ENCODE peak calls at places on chromosomes 2 and 18, in five cellular contexts. I is K562, M is stomach, R is tibial artery, X is NB4. H is an unnamed sample.

GRCh38 chr2:105802587-105802986 is 57.9 kb downstream of the NCK2 start:
- DNase-seq in I (no peak), M (no peak), R (no peak), X (peak), H (peak)

GRCh38 chr2:201500534-201500933 is 49.0 kb downstream of the STRADB start:
- DNase-seq in I (no peak), M (no peak), R (no peak), X (peak), H (no peak)

GRCh38 chr2:236894791-236895190 is 190.9 kb upstream of the COPS8 start:
- DNase-seq in I (no peak), M (no peak), R (no peak), X (no peak), H (no peak)

GRCh38 chr2:120393456-120393855 is 47.5 kb downstream of the INHBB start:
- DNase-seq in I (no peak), M (peak), R (no peak), X (no peak), H (no peak)

GRCh38 chr2:84924173-84925106 is 19.0 kb downstream of the TMSB10 start:
- DNase-seq in I (peak), M (peak), R (no peak), X (peak), H (peak)

GRCh38 chr18:8052237-8052701 is 485.2 kb downstream of the PTPRM start:
- DNase-seq in I (no peak), M (no peak), R (no peak), X (peak), H (peak)

GRCh38 chr2:36770542-36771287 is 74.2 kb downstream of the VIT start:
- DNase-seq in I (peak), M (no peak), R (no peak), X (peak), H (peak)

GRCh38 chr2:240433973-240434727 is 1.3 kb upstream of the GPC1 start:
- DNase-seq in I (peak), M (no peak), R (peak), X (peak), H (no peak)

GRCh38 chr2:49067971-49068370 is 86.3 kb downstream of the FSHR start:
- DNase-seq in I (no peak), M (no peak), R (no peak), X (no peak), H (no peak)

GRCh38 chr2:240144649-240145261 is 4.3 kb upstream of the OTOS start:
- DNase-seq in I (no peak), M (no peak), R (no peak), X (no peak), H (no peak)

GRCh38 chr18:34990571-34990970 is 50.6 kb upstream of the MAPRE2 start:
- DNase-seq in I (no peak), M (no peak), R (peak), X (no peak), H (no peak)

GRCh38 chr18:25467226-25468065 is 115.5 kb upstream of the ZNF521 start:
- DNase-seq in I (no peak), M (no peak), R (peak), X (peak), H (no peak)

GRCh38 chr2:16321872-16322271 is 343.8 kb downstream of the CYRIA start:
- DNase-seq in I (no peak), M (no peak), R (no peak), X (peak), H (no peak)

GRCh38 chr2:124369181-124369580 is 344.1 kb downstream of the CNTNAP5 start:
- DNase-seq in I (no peak), M (no peak), R (no peak), X (no peak), H (no peak)

GRCh38 chr18:31056296-31056695 is 13.8 kb upstream of the DSC3 start:
- DNase-seq in I (no peak), M (no peak), R (no peak), X (no peak), H (no peak)

GRCh38 chr18:35267161-35267651 is 22.8 kb downstream of the ZSCAN30 start:
- DNase-seq in I (no peak), M (peak), R (peak), X (no peak), H (no peak)

GRCh38 chr2:80145499-80145898 is 159.1 kb downstream of the LRRTM1 start:
- DNase-seq in I (no peak), M (no peak), R (no peak), X (no peak), H (no peak)

GRCh38 chr2:207905546-207905945 is 119.8 kb downstream of the PLEKHM3 start:
- DNase-seq in I (no peak), M (no peak), R (no peak), X (no peak), H (no peak)

GRCh38 chr2:205474746-205475145 is 207.6 kb upstream of the NRP2 start:
- DNase-seq in I (no peak), M (no peak), R (no peak), X (no peak), H (no peak)

GRCh38 chr2:126634273-126634861 is 21.6 kb upstream of the GYPC start:
- DNase-seq in I (peak), M (no peak), R (no peak), X (peak), H (peak)

GRCh38 chr2:161369311-161369710 is 46.8 kb upstream of the TBR1 start:
- DNase-seq in I (no peak), M (no peak), R (no peak), X (no peak), H (no peak)

GRCh38 chr2:80531319-80531718 is 226.8 kb upstream of the LRRTM1 start:
- DNase-seq in I (no peak), M (no peak), R (no peak), X (no peak), H (peak)

GRCh38 chr2:33383838-33384237 is 92.6 kb upstream of the RASGRP3 start:
- DNase-seq in I (no peak), M (no peak), R (no peak), X (no peak), H (no peak)

GRCh38 chr2:233480490-233481202 is 85.9 kb downstream of the USP40 start:
- DNase-seq in I (no peak), M (peak), R (no peak), X (no peak), H (no peak)
- H3K4me3 ChIP-seq in I (no peak), M (no peak), R (no peak), X (no peak), H (no peak)

GRCh38 chr2:110153416-110153815 is 37.8 kb upstream of the MALL start:
- DNase-seq in I (no peak), M (no peak), R (no peak), X (no peak), H (no peak)

GRCh38 chr2:110146183-110146944 is 30.7 kb upstream of the MALL start:
- DNase-seq in I (no peak), M (no peak), R (no peak), X (no peak), H (no peak)

GRCh38 chr2:110146945-110147332 is 31.3 kb upstream of the MALL start:
- DNase-seq in I (no peak), M (no peak), R (no peak), X (no peak), H (no peak)

GRCh38 chr2:110152943-110153342 is 37.3 kb upstream of the MALL start:
- DNase-seq in I (no peak), M (no peak), R (no peak), X (no peak), H (no peak)

DNA sequence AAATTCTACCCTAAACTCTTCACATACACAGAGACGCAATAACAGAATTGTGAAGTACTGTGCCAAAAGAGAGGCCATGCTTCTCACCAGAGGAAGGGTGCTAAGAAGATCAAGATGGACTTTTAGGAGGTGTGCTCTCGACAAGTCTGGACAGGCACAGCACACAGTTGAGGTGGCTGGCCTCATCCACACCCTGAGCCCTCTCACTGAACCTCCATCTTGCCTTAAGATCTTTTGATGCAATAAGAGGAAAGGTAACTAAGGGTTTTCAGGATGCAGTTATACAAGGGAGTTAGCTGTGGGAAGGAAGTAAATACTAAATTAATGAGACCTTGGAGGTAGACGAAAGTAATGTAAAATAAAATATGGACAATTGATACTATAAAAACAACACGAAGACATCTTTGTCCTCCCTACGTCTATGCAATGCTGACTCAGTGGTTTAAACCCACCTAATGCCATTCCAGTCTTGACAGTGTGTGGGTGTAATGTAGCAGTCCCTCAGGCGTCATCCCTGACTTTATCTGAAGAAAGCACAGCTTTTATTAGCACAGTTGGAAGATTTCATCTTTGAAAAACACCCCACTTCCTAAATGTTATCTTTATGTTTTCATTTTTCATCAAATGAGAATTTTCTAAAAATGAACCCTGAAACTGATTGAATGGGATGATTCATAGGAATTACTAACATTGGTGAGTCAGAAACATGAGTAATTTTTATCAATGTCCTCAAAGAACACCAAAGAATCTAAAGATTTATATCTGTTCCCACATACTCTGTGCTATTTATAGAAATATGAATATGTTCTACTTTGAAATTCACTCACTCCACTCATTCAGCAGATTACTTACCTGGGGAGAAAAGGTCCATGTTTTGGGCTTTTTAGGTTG is 34.0 kb upstream of the MALL start:
- DNase-seq in I (no peak), M (no peak), R (no peak), X (no peak), H (no peak)
- H3K4me3 ChIP-seq in I (no peak), M (no peak), R (no peak), X (no peak), H (no peak)

GRCh38 chr18:78510636-78511035 is 469.0 kb upstream of the SALL3 start:
- DNase-seq in I (no peak), M (no peak), R (no peak), X (no peak), H (no peak)

GRCh38 chr18:78501251-78501650 is 478.4 kb upstream of the SALL3 start:
- DNase-seq in I (no peak), M (no peak), R (no peak), X (no peak), H (no peak)

GRCh38 chr18:78503129-78503528 is 476.5 kb upstream of the SALL3 start:
- DNase-seq in I (no peak), M (no peak), R (no peak), X (no peak), H (no peak)

GRCh38 chr18:78507217-78507616 is 472.4 kb upstream of the SALL3 start:
- DNase-seq in I (no peak), M (no peak), R (no peak), X (no peak), H (no peak)

GRCh38 chr18:78506031-78506461 is 473.6 kb upstream of the SALL3 start:
- DNase-seq in I (no peak), M (no peak), R (no peak), X (no peak), H (no peak)
- H3K4me3 ChIP-seq in I (no peak), M (no peak), R (no peak), X (no peak), H (no peak)

DNA sequence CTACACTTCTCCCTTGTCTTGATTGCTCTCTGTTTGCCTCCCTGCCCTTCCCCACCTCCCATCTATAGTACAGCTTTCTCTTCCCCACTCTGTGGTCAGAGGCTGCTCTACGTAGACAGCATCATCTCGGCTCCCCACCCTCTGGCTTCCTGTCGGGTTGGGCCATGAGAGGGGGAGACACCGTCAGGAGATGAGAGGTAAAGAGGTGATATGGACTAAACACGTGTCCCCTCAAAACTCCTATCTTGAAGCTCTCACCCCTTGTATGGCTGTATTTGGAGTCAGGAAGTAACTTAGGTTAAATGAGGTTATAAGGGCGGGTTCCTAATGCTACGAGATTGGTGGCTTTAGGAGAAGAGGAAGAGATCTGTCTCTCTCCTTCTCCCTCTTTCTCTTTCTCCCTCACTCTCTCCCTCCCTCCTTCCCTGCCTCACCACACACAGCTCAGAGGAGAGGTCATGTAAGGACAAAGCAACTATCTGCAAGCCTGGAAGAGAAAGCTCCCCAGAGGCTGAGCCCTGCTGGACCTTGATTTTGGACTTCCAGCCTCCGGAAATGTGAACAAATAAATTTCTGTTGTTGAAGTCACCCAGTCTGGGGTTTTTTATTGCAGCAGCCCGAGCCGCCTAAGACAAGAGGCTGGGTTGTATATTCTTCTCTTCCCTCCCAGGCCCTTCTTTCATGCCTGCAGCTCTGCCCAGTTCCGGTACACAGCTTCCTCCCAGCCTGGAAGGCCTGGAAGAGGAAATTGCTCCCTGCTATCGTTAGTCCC is 138.1 kb downstream of the AKAIN1 start:
- DNase-seq in I (no peak), M (no peak), R (no peak), X (peak), H (peak)
- H3K4me3 ChIP-seq in I (no peak), M (no peak), R (no peak), X (no peak), H (no peak)

H was measured in GM12865.